ENCODE peak calls at places on chromosomes 11 and 22, in ten cellular contexts. F, J, R, L, A, H, G, S, D and V are unnamed samples.

GRCh38 chr11:134679592-134679991 is 267.6 kb upstream of the B3GAT1 start:
- DNase-seq in F (no peak), J (no peak), R (no peak), L (no peak), A (no peak), H (no peak), G (no peak), S (no peak), D (no peak), V (no peak)

GRCh38 chr11:17597770-17598169 is 50.7 kb downstream of the OTOG start:
- DNase-seq in F (no peak), J (no peak), R (no peak), L (peak; percentile 55), A (no peak), H (no peak), G (no peak), S (no peak), D (no peak), V (no peak)

GRCh38 chr22:50607366-50608020 is 6.9 kb downstream of the MAPK8IP2 start:
- DNase-seq in F (no peak), J (no peak), R (no peak), L (peak; percentile 53), A (no peak), H (no peak), G (no peak), S (no peak), D (no peak), V (no peak)

GRCh38 chr22:35313311-35314121 is 13.8 kb downstream of the TOM1 start:
- DNase-seq in F (no peak), J (no peak), R (no peak), L (peak; percentile 70), A (no peak), H (no peak), G (no peak), S (peak; percentile 70), D (peak; percentile 60), V (peak; percentile 35)

GRCh38 chr22:41739576-41739975 is 40.3 kb downstream of the MEI1 start:
- DNase-seq in F (no peak), J (no peak), R (no peak), L (no peak), A (no peak), H (no peak), G (no peak), S (no peak), D (no peak), V (no peak)

GRCh38 chr11:63761173-63761572 is 7.4 kb downstream of the ZFTA start:
- DNase-seq in F (no peak), J (no peak), R (no peak), L (no peak), A (no peak), H (no peak), G (no peak), S (no peak), D (no peak), V (no peak)

GRCh38 chr11:106482920-106483761 is 405.7 kb downstream of the AASDHPPT start:
- DNase-seq in F (no peak), J (no peak), R (no peak), L (no peak), A (no peak), H (no peak), G (no peak), S (no peak), D (no peak), V (no peak)

GRCh38 chr11:72278911-72279310 is 34.9 kb upstream of the PHOX2A start:
- DNase-seq in F (no peak), J (no peak), R (no peak), L (no peak), A (no peak), H (no peak), G (no peak), S (no peak), D (no peak), V (no peak)

GRCh38 chr11:2327032-2327431 is 25.2 kb downstream of the TSPAN32 start:
- DNase-seq in F (no peak), J (no peak), R (no peak), L (no peak), A (no peak), H (no peak), G (no peak), S (no peak), D (no peak), V (no peak)

GRCh38 chr11:1572200-1573076 is at the start of gene DUSP8:
- DNase-seq in F (peak; percentile 82), J (peak; percentile 96), R (peak; percentile 95), L (peak; percentile 96), A (peak; percentile 93), H (peak; percentile 88), G (peak; percentile 98), S (peak; percentile 94), D (peak; percentile 94), V (peak; percentile 65)

GRCh38 chr11:12930850-12931249 is 78.3 kb upstream of the RASSF10 start:
- DNase-seq in F (no peak), J (no peak), R (no peak), L (no peak), A (no peak), H (no peak), G (no peak), S (no peak), D (no peak), V (no peak)

GRCh38 chr11:6414874-6415328 is 4.0 kb downstream of the APBB1 start:
- DNase-seq in F (no peak), J (no peak), R (no peak), L (no peak), A (no peak), H (no peak), G (no peak), S (no peak), D (no peak), V (no peak)

GRCh38 chr11:107384136-107384535 is 73.5 kb downstream of the CWF19L2 start:
- DNase-seq in F (no peak), J (no peak), R (no peak), L (no peak), A (no peak), H (no peak), G (no peak), S (no peak), D (no peak), V (no peak)

GRCh38 chr11:28463826-28464225 is 355.6 kb downstream of the METTL15 start:
- DNase-seq in F (no peak), J (no peak), R (no peak), L (no peak), A (no peak), H (no peak), G (no peak), S (no peak), D (no peak), V (no peak)

GRCh38 chr11:71355266-71355665 is 92.9 kb downstream of the DHCR7 start:
- DNase-seq in F (no peak), J (no peak), R (no peak), L (no peak), A (no peak), H (no peak), G (no peak), S (no peak), D (no peak), V (no peak)

GRCh38 chr22:22692707-22693530 is 48.5 kb downstream of the GGTLC2 start:
- DNase-seq in F (peak; percentile 17), J (peak; percentile 38), R (peak; percentile 49), L (peak; percentile 33), A (peak; percentile 84), H (no peak), G (peak; percentile 94), S (no peak), D (no peak), V (peak; percentile 61)

GRCh38 chr22:45425101-45425500 is 11.6 kb downstream of the RIBC2 start:
- DNase-seq in F (no peak), J (no peak), R (no peak), L (peak; percentile 41), A (no peak), H (no peak), G (no peak), S (no peak), D (no peak), V (peak; percentile 42)

GRCh38 chr22:20430641-20431519 is 6.7 kb downstream of the SCARF2 start:
- DNase-seq in F (peak; percentile 33), J (peak; percentile 24), R (peak; percentile 56), L (peak; percentile 67), A (peak; percentile 66), H (no peak), G (peak; percentile 80), S (peak; percentile 36), D (no peak), V (no peak)
- H3K4me3 ChIP-seq in F (no peak overlapping the region), J (peak overlapping the region; percentile 77), R (peak overlapping the region; percentile 82), L (no peak overlapping the region), A (no peak overlapping the region), H (no peak overlapping the region), G (peak overlapping the region; percentile 21), S (peak overlapping the region; percentile 55), D (peak overlapping the region; percentile 12), V (peak overlapping the region; percentile 49)

GRCh38 chr22:48574776-48575566 is 1252.7 kb downstream of the BRD1 start:
- DNase-seq in F (peak; percentile 40), J (no peak), R (no peak), L (no peak), A (peak; percentile 35), H (no peak), G (peak; percentile 79), S (no peak), D (no peak), V (no peak)
- H3K9me3 ChIP-seq in F (no peaks in the 10 kb centered on the region), J (peaks cover 6% of the 10 kb centered on the region), R (no peaks in the 10 kb centered on the region), L (no peaks in the 10 kb centered on the region), A (no peaks in the 10 kb centered on the region), H (no peaks in the 10 kb centered on the region), G (no peaks in the 10 kb centered on the region), S (peaks cover 26% of the 10 kb centered on the region), D (peaks cover 19% of the 10 kb centered on the region), V (no peaks in the 10 kb centered on the region)

GRCh38 chr11:131235328-131236298 is 134.8 kb upstream of the NTM start:
- DNase-seq in F (no peak), J (no peak), R (no peak), L (no peak), A (no peak), H (no peak), G (no peak), S (no peak), D (no peak), V (no peak)
- H3K4me3 ChIP-seq in F (no peak overlapping the region), J (no peak overlapping the region), R (no peak overlapping the region), L (no peak overlapping the region), A (no peak overlapping the region), H (no peak overlapping the region), G (no peak overlapping the region), S (no peak overlapping the region), D (no peak overlapping the region), V (no peak overlapping the region)

GRCh38 chr11:99589771-99590170 is 569.0 kb downstream of the CNTN5 start:
- DNase-seq in F (no peak), J (no peak), R (no peak), L (no peak), A (no peak), H (no peak), G (no peak), S (no peak), D (no peak), V (no peak)
- H3K9me3 ChIP-seq in F (no peaks in the 10 kb centered on the region), J (no peaks in the 10 kb centered on the region), R (no peaks in the 10 kb centered on the region), L (no peaks in the 10 kb centered on the region), A (no peaks in the 10 kb centered on the region), H (no peaks in the 10 kb centered on the region), G (no peaks in the 10 kb centered on the region), S (no peaks in the 10 kb centered on the region), D (no peaks in the 10 kb centered on the region), V (no peaks in the 10 kb centered on the region)

GRCh38 chr11:327581-327923 is 6.9 kb upstream of the IFITM3 start:
- DNase-seq in F (no peak), J (no peak), R (no peak), L (no peak), A (no peak), H (no peak), G (no peak), S (no peak), D (no peak), V (no peak)
- H3K4me3 ChIP-seq in F (no peak overlapping the region), J (no peak overlapping the region), R (peak overlapping the region; percentile 55), L (no peak overlapping the region), A (no peak overlapping the region), H (no peak overlapping the region), G (no peak overlapping the region), S (peak overlapping the region; percentile 46), D (peak overlapping the region; percentile 22), V (no peak overlapping the region)